ENCODE peak calls at places on chromosomes 16 and 17, in six cellular contexts. One of them, this sample, is unnamed.

GRCh38 chr17:83073389-83074063 is 5.9 kb upstream of the METRNL start:
- DNase-seq in HEK293T: no peak
- DNase-seq in IMR-90: no peak
- DNase-seq in A549: no peak
- DNase-seq in GM12878: no peak
- DNase-seq in HepG2: no peak
- DNase-seq in this sample: peak

GRCh38 chr17:2023692-2024571 is 1.2 kb downstream of the RTN4RL1 start:
- DNase-seq in HEK293T: peak
- DNase-seq in IMR-90: peak
- DNase-seq in A549: peak
- DNase-seq in GM12878: no peak
- DNase-seq in HepG2: no peak
- DNase-seq in this sample: peak

GRCh38 chr16:8775359-8775758 is 22.1 kb downstream of the TMEM186 start:
- DNase-seq in HEK293T: no peak
- DNase-seq in IMR-90: no peak
- DNase-seq in A549: no peak
- DNase-seq in GM12878: no peak
- DNase-seq in HepG2: no peak
- DNase-seq in this sample: no peak

GRCh38 chr16:67092227-67092626 is 17.5 kb upstream of the PHAF1 start:
- DNase-seq in HEK293T: no peak
- DNase-seq in IMR-90: peak
- DNase-seq in A549: no peak
- DNase-seq in GM12878: no peak
- DNase-seq in HepG2: no peak
- DNase-seq in this sample: no peak

GRCh38 chr17:2263183-2263954 is 40.2 kb downstream of the SMG6 start:
- DNase-seq in HEK293T: no peak
- DNase-seq in IMR-90: peak
- DNase-seq in A549: no peak
- DNase-seq in GM12878: no peak
- DNase-seq in HepG2: no peak
- DNase-seq in this sample: no peak

GRCh38 chr16:53822936-53823529 is 119.1 kb downstream of the FTO start:
- DNase-seq in HEK293T: no peak
- DNase-seq in IMR-90: no peak
- DNase-seq in A549: no peak
- DNase-seq in GM12878: peak
- DNase-seq in HepG2: no peak
- DNase-seq in this sample: no peak

GRCh38 chr17:38735161-38735997 is 5.2 kb downstream of the CISD3 start:
- DNase-seq in HEK293T: peak
- DNase-seq in IMR-90: no peak
- DNase-seq in A549: peak
- DNase-seq in GM12878: no peak
- DNase-seq in HepG2: peak
- DNase-seq in this sample: peak

GRCh38 chr17:32907583-32907982 is 20.4 kb upstream of the TMEM98 start:
- DNase-seq in HEK293T: no peak
- DNase-seq in IMR-90: no peak
- DNase-seq in A549: no peak
- DNase-seq in GM12878: no peak
- DNase-seq in HepG2: no peak
- DNase-seq in this sample: no peak

GRCh38 chr16:80684136-80684765 is 120.1 kb downstream of the CDYL2 start:
- DNase-seq in HEK293T: no peak
- DNase-seq in IMR-90: no peak
- DNase-seq in A549: no peak
- DNase-seq in GM12878: no peak
- DNase-seq in HepG2: no peak
- DNase-seq in this sample: no peak

GRCh38 chr17:74569392-74570003 is 2.2 kb upstream of the CD300H start:
- DNase-seq in HEK293T: no peak
- DNase-seq in IMR-90: peak
- DNase-seq in A549: peak
- DNase-seq in GM12878: no peak
- DNase-seq in HepG2: no peak
- DNase-seq in this sample: no peak

GRCh38 chr17:28507567-28508195 is 1.5 kb downstream of the FOXN1 start:
- DNase-seq in HEK293T: no peak
- DNase-seq in IMR-90: no peak
- DNase-seq in A549: no peak
- DNase-seq in GM12878: no peak
- DNase-seq in HepG2: no peak
- DNase-seq in this sample: no peak

GRCh38 chr16:72094266-72094610 is 591 bp downstream of the DHX38 start:
- DNase-seq in HEK293T: no peak
- DNase-seq in IMR-90: no peak
- DNase-seq in A549: no peak
- DNase-seq in GM12878: no peak
- DNase-seq in HepG2: no peak
- DNase-seq in this sample: peak

GRCh38 chr17:28346199-28346580 is 10.6 kb downstream of the TNFAIP1 start:
- DNase-seq in HEK293T: no peak
- DNase-seq in IMR-90: no peak
- DNase-seq in A549: no peak
- DNase-seq in GM12878: no peak
- DNase-seq in HepG2: no peak
- DNase-seq in this sample: no peak

GRCh38 chr16:80123189-80123588 is 417.6 kb upstream of the DYNLRB2 start:
- DNase-seq in HEK293T: no peak
- DNase-seq in IMR-90: no peak
- DNase-seq in A549: no peak
- DNase-seq in GM12878: no peak
- DNase-seq in HepG2: no peak
- DNase-seq in this sample: no peak

GRCh38 chr17:19320876-19321275 is 41.6 kb downstream of the B9D1 start:
- DNase-seq in HEK293T: no peak
- DNase-seq in IMR-90: no peak
- DNase-seq in A549: no peak
- DNase-seq in GM12878: no peak
- DNase-seq in HepG2: no peak
- DNase-seq in this sample: no peak

GRCh38 chr16:521381-522210 is 5.9 kb upstream of the CAPN15 start:
- DNase-seq in HEK293T: no peak
- DNase-seq in IMR-90: no peak
- DNase-seq in A549: no peak
- DNase-seq in GM12878: no peak
- DNase-seq in HepG2: no peak
- DNase-seq in this sample: no peak

GRCh38 chr16:55077231-55077630 is 146.6 kb downstream of the IRX5 start:
- DNase-seq in HEK293T: no peak
- DNase-seq in IMR-90: no peak
- DNase-seq in A549: no peak
- DNase-seq in GM12878: no peak
- DNase-seq in HepG2: no peak
- DNase-seq in this sample: no peak

GRCh38 chr16:11949527-11949926 is 7.7 kb upstream of the NPIPB2 start:
- DNase-seq in HEK293T: peak
- DNase-seq in IMR-90: peak
- DNase-seq in A549: peak
- DNase-seq in GM12878: no peak
- DNase-seq in HepG2: peak
- DNase-seq in this sample: peak

GRCh38 chr17:72240333-72240732 is 119.5 kb downstream of the SOX9 start:
- DNase-seq in HEK293T: no peak
- DNase-seq in IMR-90: no peak
- DNase-seq in A549: no peak
- DNase-seq in GM12878: no peak
- DNase-seq in HepG2: no peak
- DNase-seq in this sample: no peak

GRCh38 chr17:63910096-63910495 is 962 bp downstream of the CSHL1 start:
- DNase-seq in HEK293T: no peak
- DNase-seq in IMR-90: no peak
- DNase-seq in A549: no peak
- DNase-seq in GM12878: no peak
- DNase-seq in HepG2: no peak
- DNase-seq in this sample: no peak

GRCh38 chr17:63911657-63912100 is 621 bp upstream of the CSHL1 start:
- DNase-seq in HEK293T: peak
- DNase-seq in IMR-90: peak
- DNase-seq in A549: peak
- DNase-seq in GM12878: no peak
- DNase-seq in HepG2: no peak
- DNase-seq in this sample: peak

GRCh38 chr17:63916566-63917185 is 2.0 kb downstream of the GH1 start:
- DNase-seq in HEK293T: no peak
- DNase-seq in IMR-90: no peak
- DNase-seq in A549: no peak
- DNase-seq in GM12878: no peak
- DNase-seq in HepG2: no peak
- DNase-seq in this sample: no peak

GRCh38 chr17:63914471-63914870 is 3.4 kb upstream of the CSHL1 start:
- DNase-seq in HEK293T: no peak
- DNase-seq in IMR-90: no peak
- DNase-seq in A549: no peak
- DNase-seq in GM12878: no peak
- DNase-seq in HepG2: no peak
- DNase-seq in this sample: no peak

DNA sequence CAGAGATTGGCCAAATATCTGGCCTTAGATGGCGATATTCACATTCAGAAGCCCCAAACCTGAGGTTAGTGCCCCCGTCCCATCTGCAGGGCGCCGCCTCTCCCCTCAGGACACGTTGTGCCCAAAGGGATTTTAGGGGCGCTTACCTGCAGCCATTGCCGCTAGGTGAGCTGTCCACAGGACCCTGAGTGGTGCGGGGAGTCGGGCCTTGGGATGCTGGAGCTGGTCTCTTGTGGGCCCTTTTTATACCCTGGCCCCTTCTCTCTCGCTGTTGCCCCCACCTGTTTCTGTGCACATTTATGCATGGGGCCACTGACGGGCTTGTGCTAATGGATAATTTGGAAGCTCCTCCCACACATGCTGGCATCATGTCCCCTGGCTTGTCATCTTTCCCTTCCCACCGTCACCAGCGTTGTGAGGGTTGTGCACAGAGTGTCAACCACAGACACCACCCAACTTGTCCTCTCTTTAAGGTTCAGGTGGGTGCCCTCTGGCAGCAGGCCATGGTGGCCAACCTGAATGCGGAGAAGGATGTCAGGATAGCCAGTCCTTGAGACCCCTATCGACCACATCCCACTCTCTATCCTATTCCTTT is at the start of gene CSHL1:
- DNase-seq in HEK293T: no peak
- DNase-seq in IMR-90: no peak
- DNase-seq in A549: no peak
- DNase-seq in GM12878: no peak
- DNase-seq in HepG2: no peak
- DNase-seq in this sample: no peak
- TF ChIP-seq BHLHE40 in HEK293T: no peak
- TF ChIP-seq BHLHE40 in IMR-90: no peak
- TF ChIP-seq BHLHE40 in A549: no peak
- TF ChIP-seq BHLHE40 in GM12878: no peak
- TF ChIP-seq BHLHE40 in HepG2: no peak
- TF ChIP-seq BHLHE40 in this sample: no peak

DNA sequence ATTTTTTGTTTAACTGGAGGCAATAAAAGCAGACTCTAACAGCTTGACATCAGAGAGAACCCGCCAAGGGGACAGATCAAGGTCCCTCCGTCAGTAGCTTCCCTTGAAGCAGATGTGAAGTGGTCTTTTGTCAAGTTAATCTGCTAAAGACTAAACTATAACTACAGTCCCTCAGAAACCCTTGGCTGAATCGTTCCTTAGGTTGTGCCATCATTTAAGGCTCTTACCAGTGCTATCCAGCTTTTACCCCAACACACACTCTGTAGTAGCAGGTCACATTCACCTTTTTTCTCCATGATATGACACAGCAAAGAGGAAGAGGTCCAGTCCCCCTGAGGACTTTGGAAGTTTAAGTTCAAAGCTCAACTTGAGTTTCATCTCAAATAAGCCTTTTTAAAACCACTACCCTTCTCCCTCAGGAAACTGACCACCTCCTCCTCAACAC is 49.7 kb downstream of the ERN1 start:
- DNase-seq in HEK293T: no peak
- DNase-seq in IMR-90: no peak
- DNase-seq in A549: no peak
- DNase-seq in GM12878: no peak
- DNase-seq in HepG2: peak
- DNase-seq in this sample: no peak
- TF ChIP-seq BHLHE40 in HEK293T: no peak
- TF ChIP-seq BHLHE40 in IMR-90: no peak
- TF ChIP-seq BHLHE40 in A549: no peak
- TF ChIP-seq BHLHE40 in GM12878: no peak
- TF ChIP-seq BHLHE40 in HepG2: no peak
- TF ChIP-seq BHLHE40 in this sample: no peak

GRCh38 chr16:74637742-74638453 is 28.8 kb downstream of the RFWD3 start:
- DNase-seq in HEK293T: no peak
- DNase-seq in IMR-90: no peak
- DNase-seq in A549: no peak
- DNase-seq in GM12878: no peak
- DNase-seq in HepG2: no peak
- DNase-seq in this sample: no peak

GRCh38 chr16:74633686-74634085 is 26.8 kb upstream of the GLG1 start:
- DNase-seq in HEK293T: no peak
- DNase-seq in IMR-90: no peak
- DNase-seq in A549: no peak
- DNase-seq in GM12878: no peak
- DNase-seq in HepG2: no peak
- DNase-seq in this sample: no peak

DNA sequence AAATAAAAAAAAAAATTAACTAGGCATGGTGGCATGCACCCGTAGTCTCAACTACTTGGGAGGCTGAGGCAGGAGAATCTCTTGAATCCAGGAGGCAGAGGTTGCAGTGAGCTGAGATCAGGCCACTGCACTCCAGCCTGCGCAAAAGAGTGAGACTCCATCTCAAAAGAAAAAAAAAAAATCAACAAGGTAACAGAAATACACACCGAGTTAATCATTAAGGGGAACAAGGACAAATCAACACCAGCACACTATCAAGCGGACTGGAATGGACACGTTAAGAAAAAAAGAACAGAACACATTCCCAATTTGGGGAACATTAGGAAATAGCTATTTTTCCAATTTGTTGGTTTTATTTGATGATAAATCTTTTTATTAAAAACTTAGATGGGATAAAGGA is 28.4 kb upstream of the GLG1 start:
- DNase-seq in HEK293T: no peak
- DNase-seq in IMR-90: no peak
- DNase-seq in A549: no peak
- DNase-seq in GM12878: no peak
- DNase-seq in HepG2: peak
- DNase-seq in this sample: no peak
- TF ChIP-seq BHLHE40 in HEK293T: no peak
- TF ChIP-seq BHLHE40 in IMR-90: no peak
- TF ChIP-seq BHLHE40 in A549: no peak
- TF ChIP-seq BHLHE40 in GM12878: no peak
- TF ChIP-seq BHLHE40 in HepG2: no peak
- TF ChIP-seq BHLHE40 in this sample: no peak

DNA sequence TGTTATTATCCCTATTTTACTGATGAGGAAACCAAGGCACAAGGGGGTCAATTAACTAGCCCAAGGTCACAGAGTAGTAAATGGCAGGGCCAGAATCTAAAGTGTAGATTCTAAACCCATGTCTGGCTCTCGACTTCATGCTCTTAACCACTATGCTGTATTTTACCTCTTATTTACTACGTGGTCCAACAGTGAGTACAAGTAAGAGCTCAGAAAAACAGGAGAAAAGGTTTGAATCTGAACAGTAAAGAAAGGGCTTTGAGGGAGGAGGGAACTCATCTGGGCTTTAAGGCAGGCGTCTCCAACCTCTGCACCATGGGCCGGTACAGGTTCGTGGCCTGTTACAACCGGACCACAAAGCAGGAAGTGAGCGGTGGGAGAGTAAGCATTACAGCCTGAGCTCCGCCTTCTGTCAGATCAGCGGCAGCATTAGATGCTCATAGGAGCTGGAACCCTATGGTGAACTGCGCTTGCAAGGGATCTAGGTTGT is 62.9 kb downstream of the SMURF2 start:
- DNase-seq in HEK293T: no peak
- DNase-seq in IMR-90: no peak
- DNase-seq in A549: no peak
- DNase-seq in GM12878: no peak
- DNase-seq in HepG2: no peak
- DNase-seq in this sample: peak
- TF ChIP-seq BHLHE40 in HEK293T: no peak
- TF ChIP-seq BHLHE40 in IMR-90: no peak
- TF ChIP-seq BHLHE40 in A549: no peak
- TF ChIP-seq BHLHE40 in GM12878: no peak
- TF ChIP-seq BHLHE40 in HepG2: no peak
- TF ChIP-seq BHLHE40 in this sample: no peak